ENCODE peak calls at places on chromosome 21, in seven cellular contexts. V, L, F, O, Z, J and P are unnamed samples.

GRCh38 chr21:26140185-26140584 is 30.4 kb downstream of the APP start:
- DNase-seq in V (peak), O (no peak), Z (peak), F (peak), L (no peak), J (no peak), P (no peak)

GRCh38 chr21:38770660-38771059 is 35.1 kb upstream of the ETS2 start:
- DNase-seq in V (no peak), F (no peak), Z (no peak), L (no peak), O (no peak), J (no peak), P (no peak)

GRCh38 chr21:38807481-38807880 is 1.8 kb downstream of the ETS2 start:
- DNase-seq in L (no peak), F (no peak), O (peak), J (no peak), Z (peak), V (no peak), P (no peak)

GRCh38 chr21:31184462-31184861 is 146.2 kb upstream of the KRTAP19-8 start:
- DNase-seq in F (peak), J (no peak), Z (no peak), L (no peak), O (no peak), V (no peak), P (no peak)

GRCh38 chr21:26788783-26789182 is 56.4 kb downstream of the ADAMTS1 start:
- DNase-seq in O (no peak), V (peak), L (no peak), J (no peak), Z (no peak), F (no peak), P (no peak)

GRCh38 chr21:32360401-32360981 is 32.3 kb downstream of the URB1 start:
- DNase-seq in J (no peak), F (no peak), O (no peak), V (no peak), L (no peak), Z (no peak), P (no peak)

GRCh38 chr21:34198232-34199120 is 125.1 kb downstream of the MRPS6 start:
- DNase-seq in Z (no peak), J (peak), F (no peak), O (no peak), V (no peak), L (no peak), P (no peak)

GRCh38 chr21:32520885-32521735 is 64.2 kb downstream of the TCP10L start:
- DNase-seq in J (no peak), L (peak), O (no peak), F (no peak), V (peak), Z (peak), P (no peak)

GRCh38 chr21:46622226-46622625 is 13.2 kb upstream of the PRMT2 start:
- DNase-seq in J (no peak), L (no peak), V (no peak), Z (no peak), F (peak), O (peak), P (no peak)

GRCh38 chr21:39633770-39634181 is 21.0 kb downstream of the B3GALT5 start:
- DNase-seq in L (no peak), F (no peak), V (peak), J (no peak), Z (peak), O (no peak), P (no peak)

GRCh38 chr21:46515109-46515508 is 56.4 kb downstream of the DIP2A start:
- DNase-seq in F (no peak), Z (no peak), V (peak), O (no peak), J (no peak), L (no peak), P (no peak)

GRCh38 chr21:46368533-46369285 is 44.8 kb downstream of the PCNT start:
- DNase-seq in L (no peak), V (no peak), J (no peak), F (no peak), Z (no peak), O (no peak), P (no peak)

GRCh38 chr21:34022557-34023335 is 50.6 kb upstream of the MRPS6 start:
- DNase-seq in O (no peak), F (peak), V (no peak), Z (no peak), L (no peak), J (no peak), P (no peak)

GRCh38 chr21:42997053-42997452 is 22.7 kb downstream of the PKNOX1 start:
- DNase-seq in F (no peak), L (peak), Z (peak), O (no peak), V (peak), J (no peak), P (no peak)

DNA sequence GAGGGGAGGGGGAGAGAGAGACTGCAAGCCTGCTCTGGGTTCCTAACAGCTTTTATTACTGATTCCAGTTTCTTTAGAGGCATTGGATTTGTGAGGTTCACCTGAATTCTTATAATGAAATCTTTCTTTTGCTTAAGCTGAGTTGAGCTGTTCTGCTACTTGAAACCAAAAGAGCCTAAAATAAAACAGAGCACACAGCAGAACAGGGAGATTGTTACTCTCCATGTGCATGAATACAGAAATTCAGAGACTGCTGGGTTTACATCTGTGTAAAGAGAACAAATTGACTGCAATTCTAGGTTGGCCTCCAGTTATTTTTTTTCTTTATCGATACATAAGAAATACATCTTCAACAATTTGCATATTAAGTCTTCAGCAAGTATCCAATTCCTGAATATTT is 168.8 kb upstream of the NRIP1 start:
- DNase-seq in V (no peak), L (no peak), Z (no peak), F (no peak), J (no peak), O (no peak), P (no peak)
- H2BK5ac ChIP-seq in V (no peak), L (no peak), Z (no peak), F (no peak), J (no peak), O (no peak), P (no peak)

GRCh38 chr21:29989634-29990234 is 49.9 kb upstream of the GRIK1 start:
- DNase-seq in J (no peak), V (no peak), Z (no peak), F (no peak), O (no peak), L (no peak), P (no peak)
- H2BK5ac ChIP-seq in J (no peak), V (no peak), Z (no peak), F (no peak), O (no peak), L (no peak), P (no peak)

GRCh38 chr21:44728716-44729115 is 17.3 kb upstream of the TSPEAR start:
- DNase-seq in Z (no peak), J (no peak), F (no peak), V (no peak), O (no peak), L (no peak), P (peak)

GRCh38 chr21:44730951-44731579 is 19.7 kb upstream of the TSPEAR start:
- DNase-seq in J (peak), O (no peak), L (no peak), F (no peak), Z (no peak), V (no peak), P (no peak)

GRCh38 chr21:44727757-44728156 is 16.4 kb upstream of the TSPEAR start:
- DNase-seq in V (no peak), L (no peak), J (no peak), F (no peak), Z (no peak), O (no peak), P (peak)

GRCh38 chr21:44730028-44730395 is 18.6 kb upstream of the TSPEAR start:
- DNase-seq in O (no peak), F (no peak), L (no peak), V (no peak), Z (no peak), J (peak), P (no peak)

DNA sequence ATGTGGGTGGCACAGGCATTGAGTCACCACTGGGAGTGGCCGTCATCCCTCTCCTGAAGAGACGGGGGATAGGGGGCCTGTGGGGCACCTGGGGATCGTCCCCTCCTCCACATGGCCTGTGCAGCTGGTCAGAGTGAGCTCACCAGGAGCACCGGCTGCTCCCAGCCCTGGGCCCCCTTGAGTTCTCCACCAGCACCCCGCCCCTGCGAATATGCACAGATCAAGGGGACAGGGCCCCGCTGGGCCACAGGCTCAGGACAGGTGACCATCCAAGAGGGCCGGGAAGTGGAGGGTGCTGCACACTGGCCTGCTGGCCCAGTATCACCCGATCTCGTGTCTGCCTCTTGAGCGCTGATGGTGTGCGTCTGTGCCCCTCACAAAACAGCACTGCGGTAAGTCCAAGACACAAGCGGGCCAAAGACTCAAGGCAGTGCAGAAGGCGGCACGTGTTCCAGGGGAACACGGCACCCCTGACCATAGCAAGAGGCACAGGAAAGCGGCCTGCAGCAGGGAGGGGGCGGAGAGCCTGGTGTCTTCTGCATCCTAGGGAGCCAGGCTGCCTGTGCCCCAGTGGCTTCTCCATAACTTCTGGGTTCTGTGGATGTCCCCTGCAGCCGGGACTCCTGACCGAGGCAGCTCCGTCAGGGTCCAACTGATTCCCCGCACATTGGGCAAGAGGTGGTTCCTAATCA is 18.1 kb upstream of the TSPEAR start:
- DNase-seq in O (no peak), Z (no peak), V (no peak), F (no peak), L (no peak), J (no peak), P (peak)
- H2BK5ac ChIP-seq in O (no peak), Z (no peak), V (no peak), F (no peak), L (no peak), J (no peak), P (no peak)

GRCh38 chr21:29674343-29674742 is 265.5 kb downstream of the GRIK1 start:
- DNase-seq in L (no peak), J (no peak), O (no peak), F (peak), Z (no peak), V (no peak), P (no peak)

GRCh38 chr21:29669416-29669815 is 270.4 kb downstream of the GRIK1 start:
- DNase-seq in Z (no peak), O (no peak), F (peak), J (no peak), L (peak), V (no peak), P (no peak)

GRCh38 chr21:29670228-29670627 is 269.6 kb downstream of the GRIK1 start:
- DNase-seq in L (no peak), O (no peak), Z (no peak), V (no peak), F (no peak), J (no peak), P (no peak)

GRCh38 chr21:29673096-29673610 is 266.6 kb downstream of the GRIK1 start:
- DNase-seq in J (no peak), V (no peak), L (no peak), Z (no peak), F (no peak), O (no peak), P (no peak)

DNA sequence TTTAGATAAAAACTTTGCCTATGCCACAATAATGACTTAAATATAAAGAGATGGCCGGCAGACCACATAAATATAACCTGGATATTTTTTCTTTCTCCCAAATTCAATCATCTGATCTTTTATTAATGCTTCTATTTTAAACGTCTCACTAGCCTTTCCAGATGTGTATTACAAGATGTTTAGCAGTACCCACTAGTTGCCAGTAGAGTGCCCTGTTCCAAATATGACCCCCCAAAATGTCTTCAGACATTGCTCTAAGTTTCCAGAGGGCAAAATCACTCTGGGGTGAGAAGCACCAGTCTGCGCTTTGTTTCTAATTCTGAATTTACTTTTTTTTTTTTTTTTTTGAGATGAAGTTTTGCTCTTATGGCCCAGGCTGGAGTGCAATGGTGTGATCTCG is 268.1 kb downstream of the GRIK1 start:
- DNase-seq in Z (no peak), O (no peak), L (no peak), V (no peak), J (no peak), F (peak), P (no peak)
- H2BK5ac ChIP-seq in Z (no peak), O (no peak), L (no peak), V (no peak), J (no peak), F (no peak), P (no peak)

DNA sequence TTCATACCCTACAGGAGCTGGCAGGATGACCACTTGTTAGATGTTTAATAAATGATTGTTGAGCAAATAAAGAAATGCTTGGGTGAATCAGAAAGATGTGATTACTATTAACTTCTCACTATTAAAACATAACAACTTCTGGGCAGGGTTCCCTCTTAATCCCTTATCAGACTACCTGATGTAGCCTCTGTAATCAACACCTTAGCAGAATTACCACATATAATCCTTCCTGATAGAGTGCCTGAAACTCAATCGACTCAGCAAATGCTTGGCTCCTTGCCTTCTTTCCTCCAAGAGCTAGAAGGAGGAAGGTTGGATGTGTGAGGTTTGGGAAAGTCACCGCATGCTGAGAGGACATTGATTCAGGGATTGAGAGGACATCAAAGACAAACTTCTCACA is 34.8 kb upstream of the DSCAM start:
- DNase-seq in O (no peak), J (no peak), L (no peak), V (no peak), Z (no peak), F (peak), P (no peak)
- H2BK5ac ChIP-seq in O (no peak), J (no peak), L (no peak), V (no peak), Z (no peak), F (no peak), P (no peak)